ENCODE peak calls at places on chromosomes 2 and 18, in six cellular contexts. P is heart left ventricle; Q is amniotic stem cell; H is naive thymus-derived CD8-positive, alpha-beta T cell; U is GM23248; I is NCI-H2081. K is an unnamed sample.

GRCh38 chr2:19505199-19506136 is 147.0 kb upstream of the OSR1 start:
- DNase-seq in P (no peak), Q (no peak), H (no peak), U (no peak), I (no peak), K (no peak)

GRCh38 chr2:99858951-99859596 is 283.3 kb downstream of the AFF3 start:
- DNase-seq in P (no peak), Q (no peak), H (no peak), U (peak; percentile 71), I (no peak), K (no peak)

GRCh38 chr2:95313296-95314265 is 16.4 kb downstream of the KCNIP3 start:
- DNase-seq in P (no peak), Q (no peak), H (no peak), U (no peak), I (no peak), K (no peak)

GRCh38 chr2:172251231-172251630 is 148.5 kb upstream of the DLX2 start:
- DNase-seq in P (no peak), Q (no peak), H (no peak), U (peak; percentile 78), I (no peak), K (peak; percentile 56)

GRCh38 chr2:42722328-42723190 is 41.4 kb downstream of the OXER1 start:
- DNase-seq in P (peak; percentile 29), Q (peak; percentile 30), H (no peak), U (peak; percentile 97), I (no peak), K (peak; percentile 89)

GRCh38 chr2:12766421-12766879 is 49.7 kb downstream of the TRIB2 start:
- DNase-seq in P (peak; percentile 35), Q (no peak), H (no peak), U (peak; percentile 63), I (no peak), K (no peak)

GRCh38 chr2:118627156-118627555 is 220.3 kb downstream of the EN1 start:
- DNase-seq in P (no peak), Q (no peak), H (no peak), U (no peak), I (no peak), K (no peak)

GRCh38 chr2:62208758-62209114 is 12.8 kb downstream of the B3GNT2 start:
- DNase-seq in P (no peak), Q (no peak), H (peak; percentile 18), U (no peak), I (no peak), K (no peak)

GRCh38 chr2:54403512-54404238 is 52.5 kb upstream of the SPTBN1 start:
- DNase-seq in P (no peak), Q (no peak), H (no peak), U (no peak), I (no peak), K (no peak)

GRCh38 chr2:108315408-108316193 is 26.9 kb downstream of the SULT1C2 start:
- DNase-seq in P (no peak), Q (no peak), H (no peak), U (no peak), I (no peak), K (peak; percentile 48)

GRCh38 chr2:188322569-188323531 is 31.2 kb downstream of the GULP1 start:
- DNase-seq in P (no peak), Q (no peak), H (no peak), U (peak; percentile 44), I (no peak), K (peak; percentile 86)

GRCh38 chr2:95275601-95276243 is 1.5 kb downstream of the PROM2 start:
- DNase-seq in P (no peak), Q (no peak), H (no peak), U (peak; percentile 44), I (no peak), K (peak; percentile 74)

GRCh38 chr2:237629739-237630138 is 2.4 kb downstream of the LRRFIP1 start:
- DNase-seq in P (no peak), Q (no peak), H (no peak), U (peak; percentile 90), I (no peak), K (peak; percentile 68)

GRCh38 chr2:99787762-99788382 is 298.1 kb upstream of the REV1 start:
- DNase-seq in P (no peak), Q (no peak), H (no peak), U (no peak), I (no peak), K (no peak)

GRCh38 chr2:20571231-20571630 is 79.7 kb downstream of the HS1BP3 start:
- DNase-seq in P (no peak), Q (no peak), H (no peak), U (no peak), I (no peak), K (no peak)

GRCh38 chr2:8462899-8463648 is 218.8 kb upstream of the ID2 start:
- DNase-seq in P (no peak), Q (no peak), H (no peak), U (no peak), I (no peak), K (no peak)

GRCh38 chr2:202208526-202208925 is 29.9 kb downstream of the SUMO1 start:
- DNase-seq in P (no peak), Q (no peak), H (no peak), U (no peak), I (no peak), K (no peak)

GRCh38 chr2:189221811-189222210 is 42.2 kb upstream of the COL5A2 start:
- DNase-seq in P (no peak), Q (no peak), H (no peak), U (peak; percentile 72), I (no peak), K (peak; percentile 50)

GRCh38 chr2:103161456-103162289 is 399.8 kb downstream of the TMEM182 start:
- DNase-seq in P (no peak), Q (peak; percentile 8), H (no peak), U (peak; percentile 75), I (peak; percentile 68), K (peak; percentile 40)

GRCh38 chr2:201987426-201987825 is 46.2 kb upstream of the FZD7 start:
- DNase-seq in P (no peak), Q (no peak), H (no peak), U (no peak), I (no peak), K (no peak)

GRCh38 chr2:207143474-207144190 is 22.1 kb downstream of the KLF7 start:
- DNase-seq in P (peak; percentile 71), Q (no peak), H (peak; percentile 88), U (peak; percentile 88), I (peak; percentile 42), K (peak; percentile 89)

GRCh38 chr2:203808041-203808750 is 59.4 kb upstream of the CTLA4 start:
- DNase-seq in P (no peak), Q (peak; percentile 72), H (no peak), U (peak; percentile 96), I (no peak), K (peak; percentile 95)

GRCh38 chr2:85457877-85458316 is 39.4 kb downstream of the SH2D6 start:
- DNase-seq in P (no peak), Q (no peak), H (no peak), U (peak; percentile 75), I (peak; percentile 51), K (peak; percentile 94)

GRCh38 chr2:171862501-171862900 is 31.5 kb downstream of the SLC25A12 start:
- DNase-seq in P (no peak), Q (no peak), H (no peak), U (no peak), I (no peak), K (no peak)

GRCh38 chr2:165772183-165772582 is 21.9 kb downstream of the GALNT3 start:
- DNase-seq in P (no peak), Q (no peak), H (no peak), U (no peak), I (no peak), K (no peak)

GRCh38 chr2:228657807-228658402 is 476.4 kb upstream of the SPHKAP start:
- DNase-seq in P (no peak), Q (peak; percentile 28), H (no peak), U (peak; percentile 69), I (peak; percentile 70), K (peak; percentile 47)

GRCh38 chr2:207167129-207167923 is 1.6 kb upstream of the KLF7 start:
- DNase-seq in P (no peak), Q (no peak), H (peak; percentile 50), U (peak; percentile 82), I (peak; percentile 42), K (peak; percentile 60)

GRCh38 chr18:5983479-5983878 is 88.2 kb upstream of the TMEM200C start:
- DNase-seq in P (no peak), Q (no peak), H (no peak), U (no peak), I (no peak), K (no peak)

GRCh38 chr2:99088017-99088416 is 53.5 kb upstream of the C2orf15 start:
- DNase-seq in P (no peak), Q (no peak), H (no peak), U (no peak), I (no peak), K (no peak)